ENCODE peak calls at places on chromosomes 2 and 18, in seven cellular contexts. R is H1, Z is trophoblast cell, H is IMR-90, Q is H9, K is neuronal stem cell, V is mesenchymal stem cell. M is an unnamed sample.
A peak's percentile ranks its signal among the peaks of the same experiment; 100 is the strongest.

GRCh38 chr18:702957-703659 is 9.3 kb downstream of the ENOSF1 start:
- DNase-seq in R (peak; percentile 23), Z (no peak), H (peak; percentile 91), Q (no peak), K (no peak), V (peak; percentile 97), M (no peak)

GRCh38 chr2:122743031-122743675 is 987.7 kb downstream of the TSN start:
- DNase-seq in R (no peak), Z (no peak), H (no peak), Q (no peak), K (no peak), V (no peak), M (no peak)

GRCh38 chr2:95700554-95700953 is 108.8 kb downstream of the TRIM43 start:
- DNase-seq in R (no peak), Z (no peak), H (no peak), Q (no peak), K (no peak), V (no peak), M (no peak)

GRCh38 chr18:12258719-12259705 is 4.9 kb downstream of the CIDEA start:
- DNase-seq in R (no peak), Z (no peak), H (no peak), Q (no peak), K (no peak), V (no peak), M (no peak)

GRCh38 chr2:191037351-191037750 is 23.4 kb upstream of the STAT1 start:
- DNase-seq in R (no peak), Z (no peak), H (no peak), Q (no peak), K (no peak), V (no peak), M (no peak)

GRCh38 chr18:21997207-21998143 is 171.9 kb upstream of the GATA6 start:
- DNase-seq in R (no peak), Z (no peak), H (peak; percentile 42), Q (no peak), K (peak; percentile 32), V (peak; percentile 63), M (peak; percentile 79)

GRCh38 chr2:174786066-174786725 is 21.9 kb upstream of the CHRNA1 start:
- DNase-seq in R (no peak), Z (no peak), H (peak; percentile 51), Q (no peak), K (no peak), V (no peak), M (no peak)

GRCh38 chr2:71004356-71004755 is 9.7 kb upstream of the TEX261 start:
- DNase-seq in R (no peak), Z (no peak), H (no peak), Q (no peak), K (no peak), V (no peak), M (no peak)

GRCh38 chr2:16406497-16406896 is 259.1 kb downstream of the CYRIA start:
- DNase-seq in R (no peak), Z (no peak), H (no peak), Q (no peak), K (no peak), V (no peak), M (peak; percentile 31)

GRCh38 chr2:74856004-74856578 is 22.2 kb downstream of the HK2 start:
- DNase-seq in R (no peak), Z (no peak), H (no peak), Q (no peak), K (no peak), V (no peak), M (no peak)

GRCh38 chr2:100771125-100771524 is 48.8 kb upstream of the NPAS2 start:
- DNase-seq in R (no peak), Z (no peak), H (no peak), Q (no peak), K (no peak), V (no peak), M (no peak)

GRCh38 chr2:100767810-100768806 is 51.8 kb upstream of the NPAS2 start:
- DNase-seq in R (no peak), Z (no peak), H (peak; percentile 24), Q (no peak), K (no peak), V (no peak), M (no peak)

GRCh38 chr2:100778812-100779450 is 41.0 kb upstream of the NPAS2 start:
- DNase-seq in R (no peak), Z (no peak), H (no peak), Q (no peak), K (no peak), V (no peak), M (no peak)

GRCh38 chr2:100776445-100776844 is 43.5 kb upstream of the NPAS2 start:
- DNase-seq in R (no peak), Z (peak; percentile 63), H (no peak), Q (no peak), K (no peak), V (no peak), M (no peak)

DNA sequence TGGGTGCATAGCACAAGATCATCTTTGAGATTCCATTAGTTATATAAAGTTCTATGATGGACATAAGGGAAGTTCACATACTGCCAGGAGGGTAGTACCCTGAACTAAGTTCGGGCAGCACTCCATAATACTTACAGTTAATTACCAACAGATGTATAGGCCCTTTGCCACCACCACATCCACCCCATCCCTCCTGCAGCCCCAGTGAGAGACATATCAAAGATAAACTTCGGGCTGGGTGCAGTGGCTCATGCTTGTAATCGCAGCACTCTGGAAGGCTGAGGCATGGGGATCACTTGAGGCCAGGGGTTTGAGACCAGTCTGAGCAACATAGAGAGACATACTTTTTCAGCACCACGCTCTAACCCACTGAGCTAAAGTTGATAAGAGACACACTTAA is 46.4 kb upstream of the NPAS2 start:
- DNase-seq in R (no peak), Z (no peak), H (no peak), Q (no peak), K (no peak), V (no peak), M (no peak)
- H2AK5ac ChIP-seq in R (no peak overlapping the region), Z (no peak overlapping the region), H (no peak overlapping the region), Q (no peak overlapping the region), K (no peak overlapping the region), V (no peak overlapping the region), M (no peak overlapping the region)

GRCh38 chr2:149657393-149657792 is 69.8 kb upstream of the MMADHC start:
- DNase-seq in R (no peak), Z (no peak), H (no peak), Q (no peak), K (no peak), V (no peak), M (peak; percentile 22)
- H2AK5ac ChIP-seq in R (no peak overlapping the region), Z (no peak overlapping the region), H (no peak overlapping the region), Q (no peak overlapping the region), K (no peak overlapping the region), V (no peak overlapping the region), M (no peak overlapping the region)

DNA sequence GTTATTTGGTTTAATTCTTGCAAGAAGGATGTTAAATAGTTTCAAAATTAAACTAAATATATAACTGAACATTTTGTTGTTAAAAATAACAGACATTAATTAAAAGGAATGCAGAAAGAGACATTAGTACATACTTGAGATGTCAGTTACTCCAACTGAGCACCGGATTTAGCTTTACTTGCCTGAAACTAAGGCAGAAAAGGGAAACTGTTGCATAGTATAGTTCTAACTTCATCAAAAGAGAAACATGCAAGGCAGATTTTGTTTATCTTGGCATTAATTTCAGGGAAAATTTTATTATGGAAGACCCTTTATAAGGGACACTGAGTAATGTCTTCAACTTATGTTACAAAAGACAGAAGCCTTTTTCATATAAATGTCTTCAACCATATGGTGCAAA is 218.3 kb downstream of the STK39 start:
- DNase-seq in R (no peak), Z (no peak), H (no peak), Q (no peak), K (no peak), V (no peak), M (no peak)
- H2AK5ac ChIP-seq in R (no peak overlapping the region), Z (no peak overlapping the region), H (peak overlapping the region; percentile 76), Q (no peak overlapping the region), K (no peak overlapping the region), V (no peak overlapping the region), M (no peak overlapping the region)

GRCh38 chr2:239961662-239962220 is 63.4 kb downstream of the NDUFA10 start:
- DNase-seq in R (peak; percentile 36), Z (no peak), H (no peak), Q (no peak), K (no peak), V (no peak), M (no peak)
- H2AK5ac ChIP-seq in R (no peak overlapping the region), Z (no peak overlapping the region), H (no peak overlapping the region), Q (no peak overlapping the region), K (no peak overlapping the region), V (no peak overlapping the region), M (no peak overlapping the region)